ENCODE peak calls at places on chromosome 20, in five cellular contexts. One of them, this sample, is unnamed.

GRCh38 chr20:20237093-20237959 is 130.6 kb upstream of the INSM1 start:
- DNase-seq in lower lobe of right lung: no peak
- DNase-seq in fibroblast of villous mesenchyme: peak
- DNase-seq in fibroblast of the aortic adventitia: peak
- DNase-seq in astrocyte of the spinal cord: no peak
- DNase-seq in this sample: no peak

GRCh38 chr20:58802061-58802460 is 48.6 kb downstream of the GNAS-AS1 start:
- DNase-seq in lower lobe of right lung: no peak
- DNase-seq in fibroblast of villous mesenchyme: no peak
- DNase-seq in fibroblast of the aortic adventitia: no peak
- DNase-seq in astrocyte of the spinal cord: no peak
- DNase-seq in this sample: no peak

GRCh38 chr20:362271-363254 is 15.7 kb downstream of the NRSN2 start:
- DNase-seq in lower lobe of right lung: peak
- DNase-seq in fibroblast of villous mesenchyme: peak
- DNase-seq in fibroblast of the aortic adventitia: peak
- DNase-seq in astrocyte of the spinal cord: peak
- DNase-seq in this sample: no peak

GRCh38 chr20:8117636-8118413 is 14.2 kb upstream of the PLCB1 start:
- DNase-seq in lower lobe of right lung: no peak
- DNase-seq in fibroblast of villous mesenchyme: no peak
- DNase-seq in fibroblast of the aortic adventitia: peak
- DNase-seq in astrocyte of the spinal cord: no peak
- DNase-seq in this sample: no peak

GRCh38 chr20:35200255-35200654 is 26.2 kb upstream of the MMP24 start:
- DNase-seq in lower lobe of right lung: no peak
- DNase-seq in fibroblast of villous mesenchyme: peak
- DNase-seq in fibroblast of the aortic adventitia: peak
- DNase-seq in astrocyte of the spinal cord: peak
- DNase-seq in this sample: no peak

GRCh38 chr20:58634818-58635665 is 16.0 kb upstream of the STX16 start:
- DNase-seq in lower lobe of right lung: no peak
- DNase-seq in fibroblast of villous mesenchyme: no peak
- DNase-seq in fibroblast of the aortic adventitia: no peak
- DNase-seq in astrocyte of the spinal cord: no peak
- DNase-seq in this sample: no peak

GRCh38 chr20:4470375-4470774 is 251.3 kb upstream of the PRND start:
- DNase-seq in lower lobe of right lung: no peak
- DNase-seq in fibroblast of villous mesenchyme: peak
- DNase-seq in fibroblast of the aortic adventitia: peak
- DNase-seq in astrocyte of the spinal cord: peak
- DNase-seq in this sample: no peak

GRCh38 chr20:8854566-8854965 is 214.3 kb upstream of the PLCB4 start:
- DNase-seq in lower lobe of right lung: peak
- DNase-seq in fibroblast of villous mesenchyme: peak
- DNase-seq in fibroblast of the aortic adventitia: peak
- DNase-seq in astrocyte of the spinal cord: peak
- DNase-seq in this sample: no peak

GRCh38 chr20:46022411-46023147 is 6.4 kb upstream of the SLC12A5 start:
- DNase-seq in lower lobe of right lung: peak
- DNase-seq in fibroblast of villous mesenchyme: peak
- DNase-seq in fibroblast of the aortic adventitia: peak
- DNase-seq in astrocyte of the spinal cord: no peak
- DNase-seq in this sample: no peak

DNA sequence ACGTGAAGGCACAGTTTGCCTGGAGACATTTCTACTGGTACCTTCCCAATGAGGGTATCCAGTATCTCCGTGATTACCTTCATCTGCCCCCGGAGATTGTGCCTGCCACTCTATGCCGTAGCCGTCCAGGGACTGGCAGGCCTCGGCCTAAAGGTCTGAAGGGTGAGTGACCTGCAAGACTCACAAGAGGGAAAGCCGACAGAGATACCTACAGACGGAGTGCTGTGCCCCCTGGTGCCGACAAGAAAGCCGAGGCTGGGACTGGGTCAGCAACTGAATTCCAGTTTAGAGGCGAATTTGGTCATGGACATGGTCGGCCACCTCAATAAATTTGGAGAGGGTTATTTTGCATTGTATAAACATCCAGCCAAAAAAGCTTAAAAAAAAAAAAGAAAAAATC is 420.3 kb upstream of the FLRT3 start:
- DNase-seq in lower lobe of right lung: no peak
- DNase-seq in fibroblast of villous mesenchyme: no peak
- DNase-seq in fibroblast of the aortic adventitia: no peak
- DNase-seq in astrocyte of the spinal cord: no peak
- DNase-seq in this sample: no peak
- TF ChIP-seq CTCF in lower lobe of right lung: no peak
- TF ChIP-seq CTCF in fibroblast of villous mesenchyme: no peak
- TF ChIP-seq CTCF in fibroblast of the aortic adventitia: no peak
- TF ChIP-seq CTCF in astrocyte of the spinal cord: no peak
- TF ChIP-seq CTCF in this sample: no peak

DNA sequence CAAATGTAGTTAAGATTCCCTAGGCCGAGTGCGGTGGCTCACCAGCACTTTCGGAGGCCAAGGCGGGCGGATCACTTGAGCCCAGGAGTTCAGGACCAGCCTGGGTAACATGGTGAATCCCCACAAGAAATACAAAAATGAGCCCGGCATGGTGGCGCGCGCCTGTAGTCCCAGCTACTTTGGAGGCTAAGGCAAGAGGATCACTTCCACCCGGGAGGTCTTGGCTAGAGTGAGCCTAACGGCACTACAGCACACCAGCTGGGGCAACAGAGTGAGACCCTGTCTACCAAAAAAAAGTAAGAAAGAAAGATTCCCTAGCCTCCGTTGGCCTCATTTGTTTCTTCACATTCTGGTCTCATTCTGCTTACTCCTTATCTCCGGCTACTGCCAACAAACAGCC is 1.2 kb downstream of the ESF1 start:
- DNase-seq in lower lobe of right lung: peak
- DNase-seq in fibroblast of villous mesenchyme: no peak
- DNase-seq in fibroblast of the aortic adventitia: no peak
- DNase-seq in astrocyte of the spinal cord: no peak
- DNase-seq in this sample: no peak
- H3K4me3 ChIP-seq in lower lobe of right lung: peak
- H3K4me3 ChIP-seq in fibroblast of villous mesenchyme: peak
- H3K4me3 ChIP-seq in fibroblast of the aortic adventitia: peak
- H3K4me3 ChIP-seq in astrocyte of the spinal cord: peak
- H3K4me3 ChIP-seq in this sample: peak

DNA sequence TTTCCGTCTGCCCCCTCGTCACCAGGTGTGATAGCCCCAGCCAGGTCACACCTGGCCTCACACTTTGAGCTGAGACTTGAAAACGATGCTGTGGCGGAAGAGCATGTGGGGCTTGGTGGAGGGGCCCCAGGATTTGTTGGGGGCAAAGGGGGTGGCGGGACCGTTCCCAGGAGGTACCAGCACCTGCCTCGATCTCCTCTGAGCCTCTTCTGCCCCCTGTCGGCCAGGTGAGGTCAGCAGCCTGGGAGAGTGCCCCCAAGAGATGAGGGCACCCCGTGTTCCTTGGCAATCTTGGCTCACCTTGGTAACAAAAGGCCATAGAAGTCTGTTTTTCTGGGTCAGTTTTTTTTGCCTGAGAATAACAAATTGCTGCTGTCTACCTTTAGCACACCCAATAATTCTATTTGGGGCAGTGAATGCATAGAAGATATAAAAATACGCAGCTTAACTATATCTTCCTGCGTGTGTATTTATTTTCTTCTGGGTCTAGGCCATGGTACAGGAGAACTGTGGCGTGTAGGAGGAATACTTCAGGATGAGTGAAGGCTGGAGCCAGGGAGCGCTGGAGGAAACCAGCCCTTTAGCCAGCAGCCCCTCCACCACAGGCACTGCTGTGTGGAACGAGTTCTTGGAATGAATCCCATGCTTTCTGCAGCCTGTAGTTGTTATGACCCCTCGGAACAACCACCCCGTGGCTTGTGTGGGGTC is 25.2 kb downstream of the SPATA2 start:
- DNase-seq in lower lobe of right lung: no peak
- DNase-seq in fibroblast of villous mesenchyme: no peak
- DNase-seq in fibroblast of the aortic adventitia: no peak
- DNase-seq in astrocyte of the spinal cord: no peak
- DNase-seq in this sample: peak
- TF ChIP-seq CTCF in lower lobe of right lung: peak
- TF ChIP-seq CTCF in fibroblast of villous mesenchyme: no peak
- TF ChIP-seq CTCF in fibroblast of the aortic adventitia: peak
- TF ChIP-seq CTCF in astrocyte of the spinal cord: no peak
- TF ChIP-seq CTCF in this sample: no peak

GRCh38 chr20:39188264-39188765 is 226.2 kb downstream of the DHX35 start:
- DNase-seq in lower lobe of right lung: no peak
- DNase-seq in fibroblast of villous mesenchyme: no peak
- DNase-seq in fibroblast of the aortic adventitia: no peak
- DNase-seq in astrocyte of the spinal cord: no peak
- DNase-seq in this sample: no peak

GRCh38 chr20:39195495-39196129 is 233.5 kb downstream of the DHX35 start:
- DNase-seq in lower lobe of right lung: no peak
- DNase-seq in fibroblast of villous mesenchyme: no peak
- DNase-seq in fibroblast of the aortic adventitia: no peak
- DNase-seq in astrocyte of the spinal cord: no peak
- DNase-seq in this sample: no peak

DNA sequence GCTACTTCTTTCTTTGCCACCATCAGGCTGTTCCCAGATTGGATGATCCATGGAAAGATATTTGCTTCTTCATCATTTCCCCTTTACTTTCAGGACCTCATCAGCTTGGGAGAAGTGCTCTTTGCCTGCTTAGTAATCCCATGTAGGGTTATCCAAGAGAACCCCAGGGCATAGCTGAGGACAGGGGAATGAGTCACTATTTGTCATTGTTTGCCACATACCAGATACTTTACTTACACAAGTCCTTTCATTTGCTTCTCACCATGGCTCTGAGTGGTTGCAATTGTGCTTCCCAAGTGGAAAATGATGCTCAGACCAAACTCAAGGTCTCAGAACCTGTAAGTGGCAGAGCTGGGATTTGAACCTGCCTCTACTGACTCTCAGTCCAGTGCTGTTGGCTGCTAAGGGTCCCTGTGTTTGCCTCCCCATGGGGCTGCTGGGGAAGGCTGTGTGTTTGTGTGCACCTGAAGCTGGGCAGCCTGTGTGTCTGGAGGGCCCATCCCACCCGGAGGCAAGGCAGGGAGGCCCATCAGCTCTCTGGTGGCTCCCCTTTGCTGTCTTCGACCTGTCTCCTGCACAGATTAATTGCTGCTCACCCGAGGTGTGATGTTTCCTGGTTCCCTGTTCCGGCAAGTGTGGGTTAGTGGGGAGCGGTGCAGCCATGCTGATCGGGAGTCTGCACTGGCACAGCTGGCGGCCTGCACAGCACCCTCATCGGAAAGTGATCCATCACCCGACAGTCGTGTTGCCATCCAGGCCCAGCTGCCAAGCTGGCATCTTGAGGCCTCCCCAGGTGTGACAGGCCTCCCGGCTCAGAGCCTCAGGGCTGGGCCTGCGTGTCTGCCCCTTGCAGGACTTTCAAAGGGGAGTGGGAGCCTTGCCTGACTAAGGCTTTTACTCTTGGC is 228.8 kb downstream of the DHX35 start:
- DNase-seq in lower lobe of right lung: no peak
- DNase-seq in fibroblast of villous mesenchyme: peak
- DNase-seq in fibroblast of the aortic adventitia: peak
- DNase-seq in astrocyte of the spinal cord: no peak
- DNase-seq in this sample: no peak
- H3K4me3 ChIP-seq in lower lobe of right lung: no peak
- H3K4me3 ChIP-seq in fibroblast of villous mesenchyme: no peak
- H3K4me3 ChIP-seq in fibroblast of the aortic adventitia: no peak
- H3K4me3 ChIP-seq in astrocyte of the spinal cord: no peak
- H3K4me3 ChIP-seq in this sample: no peak

GRCh38 chr20:50399003-50399916 is 110.9 kb upstream of the PTPN1 start:
- DNase-seq in lower lobe of right lung: peak
- DNase-seq in fibroblast of villous mesenchyme: peak
- DNase-seq in fibroblast of the aortic adventitia: no peak
- DNase-seq in astrocyte of the spinal cord: no peak
- DNase-seq in this sample: peak

GRCh38 chr20:50401047-50401586 is 109.1 kb upstream of the PTPN1 start:
- DNase-seq in lower lobe of right lung: no peak
- DNase-seq in fibroblast of villous mesenchyme: no peak
- DNase-seq in fibroblast of the aortic adventitia: no peak
- DNase-seq in astrocyte of the spinal cord: no peak
- DNase-seq in this sample: no peak

GRCh38 chr20:50398471-50399002 is 111.6 kb upstream of the PTPN1 start:
- DNase-seq in lower lobe of right lung: no peak
- DNase-seq in fibroblast of villous mesenchyme: no peak
- DNase-seq in fibroblast of the aortic adventitia: no peak
- DNase-seq in astrocyte of the spinal cord: no peak
- DNase-seq in this sample: no peak

GRCh38 chr20:50400705-50401045 is 109.5 kb upstream of the PTPN1 start:
- DNase-seq in lower lobe of right lung: no peak
- DNase-seq in fibroblast of villous mesenchyme: no peak
- DNase-seq in fibroblast of the aortic adventitia: no peak
- DNase-seq in astrocyte of the spinal cord: no peak
- DNase-seq in this sample: no peak

GRCh38 chr20:50399917-50400704 is 110.1 kb upstream of the PTPN1 start:
- DNase-seq in lower lobe of right lung: peak
- DNase-seq in fibroblast of villous mesenchyme: no peak
- DNase-seq in fibroblast of the aortic adventitia: no peak
- DNase-seq in astrocyte of the spinal cord: no peak
- DNase-seq in this sample: no peak
- TF ChIP-seq CTCF in lower lobe of right lung: no peak
- TF ChIP-seq CTCF in fibroblast of villous mesenchyme: peak
- TF ChIP-seq CTCF in fibroblast of the aortic adventitia: no peak
- TF ChIP-seq CTCF in astrocyte of the spinal cord: peak
- TF ChIP-seq CTCF in this sample: no peak

GRCh38 chr20:31818376-31818908 is 714 bp upstream of the MYLK2 start:
- DNase-seq in lower lobe of right lung: no peak
- DNase-seq in fibroblast of villous mesenchyme: no peak
- DNase-seq in fibroblast of the aortic adventitia: no peak
- DNase-seq in astrocyte of the spinal cord: no peak
- DNase-seq in this sample: peak
- H3K4me3 ChIP-seq in lower lobe of right lung: no peak
- H3K4me3 ChIP-seq in fibroblast of villous mesenchyme: no peak
- H3K4me3 ChIP-seq in fibroblast of the aortic adventitia: no peak
- H3K4me3 ChIP-seq in astrocyte of the spinal cord: no peak
- H3K4me3 ChIP-seq in this sample: no peak

DNA sequence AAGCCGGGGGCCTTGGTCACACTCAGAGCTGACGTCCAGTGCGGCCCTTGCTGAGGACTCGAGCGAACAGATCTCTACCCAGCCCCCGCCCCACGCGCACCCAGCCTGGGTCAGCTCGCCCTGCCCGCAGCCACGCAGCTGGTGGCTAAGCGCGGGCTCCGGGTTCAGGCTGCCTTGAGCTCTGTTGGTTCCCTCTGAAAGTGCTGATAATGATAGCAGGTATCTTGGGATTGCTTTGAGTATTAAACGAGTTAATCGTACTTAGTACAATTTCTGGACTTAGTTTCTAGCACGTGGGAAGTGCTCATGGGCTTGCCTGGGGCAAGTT is 88.1 kb upstream of the TGM3 start:
- DNase-seq in lower lobe of right lung: no peak
- DNase-seq in fibroblast of villous mesenchyme: no peak
- DNase-seq in fibroblast of the aortic adventitia: no peak
- DNase-seq in astrocyte of the spinal cord: no peak
- DNase-seq in this sample: no peak
- TF ChIP-seq CTCF in lower lobe of right lung: no peak
- TF ChIP-seq CTCF in fibroblast of villous mesenchyme: no peak
- TF ChIP-seq CTCF in fibroblast of the aortic adventitia: no peak
- TF ChIP-seq CTCF in astrocyte of the spinal cord: no peak
- TF ChIP-seq CTCF in this sample: peak

GRCh38 chr20:37358366-37359150 is 12.6 kb downstream of the SRC start:
- DNase-seq in lower lobe of right lung: no peak
- DNase-seq in fibroblast of villous mesenchyme: no peak
- DNase-seq in fibroblast of the aortic adventitia: peak
- DNase-seq in astrocyte of the spinal cord: no peak
- DNase-seq in this sample: peak
- H3K4me3 ChIP-seq in lower lobe of right lung: no peak
- H3K4me3 ChIP-seq in fibroblast of villous mesenchyme: no peak
- H3K4me3 ChIP-seq in fibroblast of the aortic adventitia: no peak
- H3K4me3 ChIP-seq in astrocyte of the spinal cord: no peak
- H3K4me3 ChIP-seq in this sample: no peak